ENCODE peak calls at places on chromosome 4, in five cellular contexts. G, K, E, L and T are unnamed samples.

GRCh38 chr4:153143527-153144348 is 60.5 kb upstream of the TRIM2 start:
- DNase-seq in G (peak; percentile 47), L (peak; percentile 54), E (no peak), K (no peak), T (no peak)

GRCh38 chr4:111937368-111937767 is 207.9 kb upstream of the FAM241A start:
- DNase-seq in G (peak; percentile 30), L (peak; percentile 37), E (no peak), K (no peak), T (no peak)

GRCh38 chr4:172514801-172515200 is 653.8 kb upstream of the GALNT7 start:
- DNase-seq in L (no peak), G (no peak), K (no peak), E (no peak), T (no peak)

GRCh38 chr4:131091896-131092295 is 1995.9 kb downstream of the C4orf33 start:
- DNase-seq in K (no peak), E (no peak), G (peak; percentile 51), L (peak; percentile 53), T (no peak)

GRCh38 chr4:140861359-140862181 is 105.4 kb upstream of the TBC1D9 start:
- DNase-seq in K (no peak), G (peak; percentile 92), L (peak; percentile 88), E (no peak), T (no peak)

GRCh38 chr4:107037188-107037587 is 1.1 kb upstream of the DKK2 start:
- DNase-seq in E (no peak), G (peak; percentile 53), L (peak; percentile 81), K (peak; percentile 59), T (peak; percentile 45)

GRCh38 chr4:40628888-40629287 is 776 bp downstream of the RBM47 start:
- DNase-seq in E (no peak), L (no peak), K (no peak), G (no peak), T (no peak)

GRCh38 chr4:185865901-185866328 is 53.9 kb upstream of the SORBS2 start:
- DNase-seq in E (no peak), L (no peak), G (peak; percentile 73), K (no peak), T (no peak)

GRCh38 chr4:67393007-67393406 is 152.3 kb downstream of the CENPC start:
- DNase-seq in E (no peak), L (no peak), K (no peak), G (no peak), T (no peak)

DNA sequence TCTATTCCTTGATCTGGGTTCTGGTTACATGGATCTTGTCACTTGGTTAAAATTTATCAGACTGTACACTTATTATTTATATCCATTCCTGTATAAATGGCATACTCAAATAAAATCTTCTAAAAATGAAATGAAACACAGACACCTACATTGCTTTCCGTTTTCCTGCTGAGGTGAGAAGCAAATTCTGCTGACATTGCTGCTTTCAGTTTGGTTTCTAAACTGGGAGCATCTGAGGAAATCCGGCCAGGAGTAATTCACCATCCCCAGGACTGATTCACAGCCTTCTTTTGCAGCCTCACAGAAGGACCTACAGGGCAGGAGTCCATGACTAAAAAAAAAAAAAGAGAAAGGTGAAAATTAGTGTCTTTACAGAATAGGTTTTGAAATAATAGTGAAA is 93.6 kb downstream of the CORIN start:
- DNase-seq in K (no peak), E (no peak), L (no peak), G (no peak), T (no peak)
- H3K4me3 ChIP-seq in K (no peak overlapping the region), E (no peak overlapping the region), L (no peak overlapping the region), G (no peak overlapping the region), T (no peak overlapping the region)

GRCh38 chr4:47650584-47651130 is 165.6 kb downstream of the ATP10D start:
- DNase-seq in K (no peak), E (no peak), G (peak; percentile 55), L (no peak), T (no peak)
- H3K27ac ChIP-seq in K (no peak overlapping the region), E (no peak overlapping the region), G (no peak overlapping the region), L (no peak overlapping the region), T (no peak overlapping the region)

GRCh38 chr4:8594097-8595038 is 1.8 kb downstream of the CPZ start:
- DNase-seq in K (peak; percentile 33), E (no peak), G (peak; percentile 80), L (peak; percentile 86), T (peak; percentile 55)

GRCh38 chr4:8592366-8593267 is at the start of gene CPZ:
- DNase-seq in G (peak; percentile 44), K (peak; percentile 63), L (peak; percentile 74), E (no peak), T (peak; percentile 70)

GRCh38 chr4:8591626-8592365 is 769 bp upstream of the CPZ start:
- DNase-seq in E (no peak), K (peak; percentile 39), L (no peak), G (no peak), T (peak; percentile 58)

GRCh38 chr4:8595237-8596087 is 2.9 kb downstream of the CPZ start:
- DNase-seq in E (no peak), K (peak; percentile 44), G (no peak), L (peak; percentile 62), T (no peak)

DNA sequence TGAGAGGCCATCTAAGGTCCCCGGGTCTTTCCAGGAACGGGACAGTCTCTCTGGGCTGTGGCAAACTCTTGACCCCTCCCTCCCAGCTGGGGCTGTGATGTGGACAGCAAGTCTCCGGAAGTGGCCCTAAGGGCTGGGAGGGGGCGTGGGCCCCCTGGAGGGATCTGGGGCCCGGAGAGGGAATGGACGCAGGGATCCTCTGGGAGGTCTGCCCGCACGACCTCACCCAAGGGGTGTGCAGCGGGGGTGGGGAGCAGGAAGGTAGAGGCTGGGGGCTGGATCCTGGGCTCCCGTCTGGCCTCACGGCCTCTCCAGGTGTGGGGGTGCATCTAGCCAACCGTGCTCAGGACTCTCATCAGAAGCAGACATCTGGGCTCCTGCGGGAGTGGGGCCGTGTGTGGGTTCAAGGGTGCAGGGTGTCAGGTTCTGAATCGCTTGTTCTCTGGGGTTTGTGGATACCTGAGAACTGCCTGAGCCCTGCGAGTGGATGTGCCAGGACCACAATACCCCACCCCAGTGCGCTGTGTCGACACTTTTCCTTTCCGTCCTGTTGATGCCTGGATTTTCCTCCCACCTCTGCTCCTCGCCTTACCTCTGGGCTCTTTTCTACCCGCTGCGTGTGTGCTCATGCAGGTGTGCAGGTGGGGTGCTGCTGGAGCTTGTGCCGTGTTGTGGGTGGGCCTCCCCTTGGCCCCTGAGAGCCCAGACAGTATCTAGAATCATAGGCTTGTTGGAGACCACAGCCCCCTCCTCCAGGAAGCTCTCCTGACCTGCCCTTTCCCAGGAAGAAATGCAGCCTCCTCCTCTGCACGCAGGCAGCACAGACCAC is 917 bp downstream of the CPZ start:
- DNase-seq in K (peak; percentile 48), E (no peak), L (no peak), G (no peak), T (peak; percentile 66)
- H3K4me1 ChIP-seq in K (peaks cover 12% of the 10 kb centered on the region), E (no peaks in the 10 kb centered on the region), L (peaks cover 25% of the 10 kb centered on the region), G (peaks cover 12% of the 10 kb centered on the region), T (peaks cover 5% of the 10 kb centered on the region)

GRCh38 chr4:134202136-134202535 is 547 bp upstream of the PABPC4L start:
- DNase-seq in L (no peak), E (no peak), K (no peak), G (peak; percentile 40), T (no peak)

GRCh38 chr4:134202557-134202956 is 968 bp upstream of the PABPC4L start:
- DNase-seq in K (no peak), G (peak; percentile 30), L (no peak), E (no peak), T (no peak)

GRCh38 chr4:134201216-134202098 is at the start of gene PABPC4L:
- DNase-seq in G (peak; percentile 89), L (peak; percentile 57), E (no peak), K (peak; percentile 69), T (peak; percentile 82)

GRCh38 chr4:134200811-134201215 is 776 bp downstream of the PABPC4L start:
- DNase-seq in E (no peak), L (no peak), G (peak; percentile 15), K (peak; percentile 27), T (peak; percentile 49)
- H3K4me3 ChIP-seq in E (no peak overlapping the region), L (peak overlapping the region; percentile 36), G (peak overlapping the region; percentile 90), K (peak overlapping the region; percentile 70), T (peak overlapping the region; percentile 59)